ENCODE peak calls at places on chromosomes 12 and 14, in nine cellular contexts. One of them, this sample, is unnamed.

GRCh38 chr12:15966426-15966825 is 55.3 kb downstream of the DERA start:
- DNase-seq in vagina: no peak
- DNase-seq in progenitor cell of endocrine pancreas: no peak
- DNase-seq in WTC11: no peak
- DNase-seq in uterus: no peak
- DNase-seq in Calu3: no peak
- DNase-seq in cardiac fibroblast: peak
- DNase-seq in mucosa of gallbladder: no peak
- DNase-seq in left cardiac atrium: no peak
- DNase-seq in this sample: no peak

GRCh38 chr14:55438066-55438683 is 2.2 kb downstream of the TBPL2 start:
- DNase-seq in mucosa of gallbladder: no peak
- DNase-seq in progenitor cell of endocrine pancreas: no peak
- DNase-seq in left cardiac atrium: no peak
- DNase-seq in WTC11: no peak
- DNase-seq in vagina: no peak
- DNase-seq in Calu3: peak
- DNase-seq in uterus: no peak
- DNase-seq in cardiac fibroblast: peak
- DNase-seq in this sample: no peak

GRCh38 chr12:130956456-130957303 is 3.0 kb downstream of the ADGRD1 start:
- DNase-seq in vagina: no peak
- DNase-seq in uterus: no peak
- DNase-seq in left cardiac atrium: no peak
- DNase-seq in Calu3: no peak
- DNase-seq in mucosa of gallbladder: peak
- DNase-seq in WTC11: no peak
- DNase-seq in progenitor cell of endocrine pancreas: no peak
- DNase-seq in cardiac fibroblast: no peak
- DNase-seq in this sample: no peak

GRCh38 chr12:94874986-94875312 is 128.5 kb downstream of the NDUFA12 start:
- DNase-seq in vagina: no peak
- DNase-seq in uterus: no peak
- DNase-seq in progenitor cell of endocrine pancreas: no peak
- DNase-seq in cardiac fibroblast: no peak
- DNase-seq in left cardiac atrium: no peak
- DNase-seq in WTC11: no peak
- DNase-seq in Calu3: no peak
- DNase-seq in mucosa of gallbladder: no peak
- DNase-seq in this sample: no peak

GRCh38 chr12:62724947-62725447 is 210.0 kb downstream of the PPM1H start:
- DNase-seq in mucosa of gallbladder: peak
- DNase-seq in WTC11: peak
- DNase-seq in vagina: no peak
- DNase-seq in left cardiac atrium: no peak
- DNase-seq in cardiac fibroblast: peak
- DNase-seq in Calu3: peak
- DNase-seq in progenitor cell of endocrine pancreas: peak
- DNase-seq in uterus: peak
- DNase-seq in this sample: peak

GRCh38 chr12:1939745-1940607 is 21.5 kb upstream of the CACNA2D4 start:
- DNase-seq in WTC11: peak
- DNase-seq in uterus: peak
- DNase-seq in mucosa of gallbladder: peak
- DNase-seq in progenitor cell of endocrine pancreas: peak
- DNase-seq in Calu3: peak
- DNase-seq in left cardiac atrium: peak
- DNase-seq in vagina: no peak
- DNase-seq in cardiac fibroblast: peak
- DNase-seq in this sample: peak

GRCh38 chr14:22556021-22556989 is 32.7 kb downstream of the DAD1 start:
- DNase-seq in left cardiac atrium: peak
- DNase-seq in Calu3: peak
- DNase-seq in vagina: no peak
- DNase-seq in uterus: peak
- DNase-seq in progenitor cell of endocrine pancreas: no peak
- DNase-seq in WTC11: no peak
- DNase-seq in cardiac fibroblast: peak
- DNase-seq in mucosa of gallbladder: peak
- DNase-seq in this sample: peak

GRCh38 chr12:93626160-93626559 is 51.0 kb upstream of the CRADD start:
- DNase-seq in uterus: no peak
- DNase-seq in Calu3: no peak
- DNase-seq in progenitor cell of endocrine pancreas: no peak
- DNase-seq in WTC11: no peak
- DNase-seq in mucosa of gallbladder: no peak
- DNase-seq in left cardiac atrium: no peak
- DNase-seq in cardiac fibroblast: no peak
- DNase-seq in vagina: no peak
- DNase-seq in this sample: no peak

GRCh38 chr12:2794261-2794735 is 472 bp upstream of the FKBP4 start:
- DNase-seq in uterus: no peak
- DNase-seq in vagina: no peak
- DNase-seq in Calu3: peak
- DNase-seq in progenitor cell of endocrine pancreas: peak
- DNase-seq in cardiac fibroblast: no peak
- DNase-seq in left cardiac atrium: peak
- DNase-seq in mucosa of gallbladder: peak
- DNase-seq in WTC11: no peak
- DNase-seq in this sample: no peak

GRCh38 chr14:105010891-105011291 is 10.0 kb downstream of the CDCA4 start:
- DNase-seq in cardiac fibroblast: no peak
- DNase-seq in vagina: no peak
- DNase-seq in mucosa of gallbladder: peak
- DNase-seq in uterus: peak
- DNase-seq in Calu3: no peak
- DNase-seq in progenitor cell of endocrine pancreas: no peak
- DNase-seq in WTC11: no peak
- DNase-seq in left cardiac atrium: no peak
- DNase-seq in this sample: no peak

GRCh38 chr14:82911930-82912329 is 1378.3 kb upstream of the SEL1L start:
- DNase-seq in uterus: no peak
- DNase-seq in Calu3: no peak
- DNase-seq in mucosa of gallbladder: no peak
- DNase-seq in WTC11: no peak
- DNase-seq in progenitor cell of endocrine pancreas: no peak
- DNase-seq in left cardiac atrium: no peak
- DNase-seq in cardiac fibroblast: no peak
- DNase-seq in vagina: no peak
- DNase-seq in this sample: no peak

GRCh38 chr12:108561852-108562347 is 496 bp upstream of the ISCU start:
- DNase-seq in WTC11: no peak
- DNase-seq in cardiac fibroblast: no peak
- DNase-seq in uterus: no peak
- DNase-seq in mucosa of gallbladder: no peak
- DNase-seq in progenitor cell of endocrine pancreas: no peak
- DNase-seq in Calu3: peak
- DNase-seq in vagina: no peak
- DNase-seq in left cardiac atrium: no peak
- DNase-seq in this sample: no peak

GRCh38 chr12:103144278-103144677 is 186.8 kb downstream of the ASCL1 start:
- DNase-seq in mucosa of gallbladder: no peak
- DNase-seq in vagina: no peak
- DNase-seq in Calu3: no peak
- DNase-seq in left cardiac atrium: no peak
- DNase-seq in WTC11: no peak
- DNase-seq in progenitor cell of endocrine pancreas: no peak
- DNase-seq in uterus: no peak
- DNase-seq in cardiac fibroblast: no peak
- DNase-seq in this sample: no peak

GRCh38 chr14:78302841-78303240 is 132.7 kb downstream of the NRXN3 start:
- DNase-seq in mucosa of gallbladder: no peak
- DNase-seq in progenitor cell of endocrine pancreas: no peak
- DNase-seq in uterus: no peak
- DNase-seq in WTC11: no peak
- DNase-seq in cardiac fibroblast: no peak
- DNase-seq in vagina: no peak
- DNase-seq in left cardiac atrium: no peak
- DNase-seq in Calu3: no peak
- DNase-seq in this sample: no peak

GRCh38 chr12:108315486-108316105 is 23.5 kb downstream of the CMKLR1 start:
- DNase-seq in uterus: no peak
- DNase-seq in WTC11: no peak
- DNase-seq in Calu3: no peak
- DNase-seq in left cardiac atrium: no peak
- DNase-seq in progenitor cell of endocrine pancreas: no peak
- DNase-seq in cardiac fibroblast: no peak
- DNase-seq in vagina: no peak
- DNase-seq in mucosa of gallbladder: no peak
- DNase-seq in this sample: no peak

GRCh38 chr14:22122227-22123187 is 448.9 kb upstream of the OR4E1 start:
- DNase-seq in WTC11: no peak
- DNase-seq in vagina: no peak
- DNase-seq in cardiac fibroblast: no peak
- DNase-seq in left cardiac atrium: no peak
- DNase-seq in uterus: no peak
- DNase-seq in progenitor cell of endocrine pancreas: no peak
- DNase-seq in mucosa of gallbladder: no peak
- DNase-seq in Calu3: peak
- DNase-seq in this sample: no peak

GRCh38 chr12:96233941-96234461 is 39.8 kb downstream of the ELK3 start:
- DNase-seq in cardiac fibroblast: peak
- DNase-seq in uterus: peak
- DNase-seq in vagina: no peak
- DNase-seq in mucosa of gallbladder: peak
- DNase-seq in progenitor cell of endocrine pancreas: no peak
- DNase-seq in left cardiac atrium: peak
- DNase-seq in Calu3: no peak
- DNase-seq in WTC11: no peak
- DNase-seq in this sample: peak

GRCh38 chr14:57848353-57848752 is 17.5 kb downstream of the SLC35F4 start:
- DNase-seq in vagina: no peak
- DNase-seq in mucosa of gallbladder: no peak
- DNase-seq in left cardiac atrium: no peak
- DNase-seq in Calu3: no peak
- DNase-seq in progenitor cell of endocrine pancreas: no peak
- DNase-seq in WTC11: no peak
- DNase-seq in cardiac fibroblast: no peak
- DNase-seq in uterus: no peak
- DNase-seq in this sample: no peak

GRCh38 chr14:68539311-68539737 is 253.5 kb downstream of the ZFP36L1 start:
- DNase-seq in mucosa of gallbladder: no peak
- DNase-seq in WTC11: no peak
- DNase-seq in cardiac fibroblast: no peak
- DNase-seq in vagina: no peak
- DNase-seq in uterus: no peak
- DNase-seq in left cardiac atrium: no peak
- DNase-seq in Calu3: no peak
- DNase-seq in progenitor cell of endocrine pancreas: no peak
- DNase-seq in this sample: no peak

GRCh38 chr12:52494518-52494917 is 1.5 kb upstream of the KRT6A start:
- DNase-seq in cardiac fibroblast: peak
- DNase-seq in Calu3: no peak
- DNase-seq in WTC11: no peak
- DNase-seq in vagina: no peak
- DNase-seq in progenitor cell of endocrine pancreas: no peak
- DNase-seq in mucosa of gallbladder: no peak
- DNase-seq in uterus: peak
- DNase-seq in left cardiac atrium: peak
- DNase-seq in this sample: no peak

GRCh38 chr12:65960820-65961691 is 136.8 kb downstream of the HMGA2 start:
- DNase-seq in progenitor cell of endocrine pancreas: no peak
- DNase-seq in Calu3: no peak
- DNase-seq in mucosa of gallbladder: no peak
- DNase-seq in vagina: no peak
- DNase-seq in WTC11: no peak
- DNase-seq in cardiac fibroblast: no peak
- DNase-seq in uterus: no peak
- DNase-seq in left cardiac atrium: no peak
- DNase-seq in this sample: no peak

GRCh38 chr14:20418501-20418909 is 5.2 kb upstream of the TEP1 start:
- DNase-seq in Calu3: peak
- DNase-seq in mucosa of gallbladder: peak
- DNase-seq in left cardiac atrium: no peak
- DNase-seq in cardiac fibroblast: no peak
- DNase-seq in WTC11: no peak
- DNase-seq in progenitor cell of endocrine pancreas: no peak
- DNase-seq in uterus: no peak
- DNase-seq in vagina: no peak
- DNase-seq in this sample: peak

GRCh38 chr14:78933948-78934524 is 763.9 kb downstream of the NRXN3 start:
- DNase-seq in vagina: no peak
- DNase-seq in progenitor cell of endocrine pancreas: no peak
- DNase-seq in WTC11: no peak
- DNase-seq in uterus: no peak
- DNase-seq in left cardiac atrium: no peak
- DNase-seq in Calu3: peak
- DNase-seq in mucosa of gallbladder: no peak
- DNase-seq in cardiac fibroblast: peak
- DNase-seq in this sample: no peak

GRCh38 chr12:110282343-110282860 is 1.4 kb downstream of the ATP2A2 start:
- DNase-seq in vagina: no peak
- DNase-seq in uterus: no peak
- DNase-seq in left cardiac atrium: no peak
- DNase-seq in cardiac fibroblast: no peak
- DNase-seq in mucosa of gallbladder: no peak
- DNase-seq in WTC11: no peak
- DNase-seq in progenitor cell of endocrine pancreas: no peak
- DNase-seq in Calu3: no peak
- DNase-seq in this sample: no peak

GRCh38 chr14:81298911-81299310 is 78.2 kb upstream of the GTF2A1 start:
- DNase-seq in mucosa of gallbladder: no peak
- DNase-seq in Calu3: no peak
- DNase-seq in cardiac fibroblast: no peak
- DNase-seq in left cardiac atrium: no peak
- DNase-seq in progenitor cell of endocrine pancreas: no peak
- DNase-seq in uterus: no peak
- DNase-seq in WTC11: no peak
- DNase-seq in vagina: no peak
- DNase-seq in this sample: no peak

GRCh38 chr14:68759017-68759569 is 33.8 kb downstream of the ZFP36L1 start:
- DNase-seq in cardiac fibroblast: no peak
- DNase-seq in Calu3: no peak
- DNase-seq in mucosa of gallbladder: no peak
- DNase-seq in uterus: no peak
- DNase-seq in progenitor cell of endocrine pancreas: no peak
- DNase-seq in vagina: no peak
- DNase-seq in left cardiac atrium: no peak
- DNase-seq in WTC11: no peak
- DNase-seq in this sample: no peak

GRCh38 chr12:81520064-81520945 is 238.8 kb downstream of the PPFIA2 start:
- DNase-seq in mucosa of gallbladder: no peak
- DNase-seq in left cardiac atrium: no peak
- DNase-seq in cardiac fibroblast: no peak
- DNase-seq in progenitor cell of endocrine pancreas: no peak
- DNase-seq in WTC11: no peak
- DNase-seq in vagina: no peak
- DNase-seq in uterus: no peak
- DNase-seq in Calu3: no peak
- DNase-seq in this sample: no peak

GRCh38 chr14:69896080-69896479 is 16.9 kb downstream of the SMOC1 start:
- DNase-seq in left cardiac atrium: no peak
- DNase-seq in vagina: no peak
- DNase-seq in mucosa of gallbladder: no peak
- DNase-seq in progenitor cell of endocrine pancreas: no peak
- DNase-seq in uterus: no peak
- DNase-seq in cardiac fibroblast: no peak
- DNase-seq in Calu3: no peak
- DNase-seq in WTC11: no peak
- DNase-seq in this sample: no peak

GRCh38 chr12:42039146-42039545 is 105.5 kb downstream of the GXYLT1 start:
- DNase-seq in cardiac fibroblast: peak
- DNase-seq in vagina: no peak
- DNase-seq in WTC11: no peak
- DNase-seq in mucosa of gallbladder: no peak
- DNase-seq in left cardiac atrium: no peak
- DNase-seq in progenitor cell of endocrine pancreas: no peak
- DNase-seq in uterus: no peak
- DNase-seq in Calu3: peak
- DNase-seq in this sample: no peak

GRCh38 chr14:100536141-100536540 is 51.1 kb downstream of the BEGAIN start:
- DNase-seq in mucosa of gallbladder: no peak
- DNase-seq in left cardiac atrium: no peak
- DNase-seq in Calu3: no peak
- DNase-seq in uterus: no peak
- DNase-seq in cardiac fibroblast: no peak
- DNase-seq in vagina: no peak
- DNase-seq in WTC11: no peak
- DNase-seq in progenitor cell of endocrine pancreas: no peak
- DNase-seq in this sample: no peak

GRCh38 chr12:3797649-3798048 is 44.7 kb upstream of the CRACR2A start:
- DNase-seq in vagina: no peak
- DNase-seq in mucosa of gallbladder: no peak
- DNase-seq in uterus: no peak
- DNase-seq in Calu3: peak
- DNase-seq in cardiac fibroblast: no peak
- DNase-seq in WTC11: no peak
- DNase-seq in left cardiac atrium: no peak
- DNase-seq in progenitor cell of endocrine pancreas: no peak
- DNase-seq in this sample: no peak

This sample was measured in stomach.